ENCODE peak calls at places on chromosomes 5 and 9, in ten cellular contexts. One of them, this sample, is unnamed.

GRCh38 chr9:129497064-129497836 is 123.7 kb downstream of the C9orf50 start:
- DNase-seq in CD4-positive, alpha-beta T cell: no peak
- DNase-seq in uterus: no peak
- DNase-seq in AG04449: no peak
- DNase-seq in bronchial epithelial cell: no peak
- DNase-seq in tibial artery: peak
- DNase-seq in stimulated activated CD4-positive, alpha-beta T cell treated with anti-CD3 and anti-CD28 coated beads, Interleukin-1b, Interleukin-23, amount 100 ng/mL, for 4 hours: no peak
- DNase-seq in Kasumi-1: peak
- DNase-seq in right lobe of liver: no peak
- DNase-seq in AG04450: no peak
- DNase-seq in this sample: no peak

GRCh38 chr5:174692982-174693422 is 31.4 kb upstream of the MSX2 start:
- DNase-seq in Kasumi-1: no peak
- DNase-seq in tibial artery: no peak
- DNase-seq in bronchial epithelial cell: no peak
- DNase-seq in uterus: no peak
- DNase-seq in stimulated activated CD4-positive, alpha-beta T cell treated with anti-CD3 and anti-CD28 coated beads, Interleukin-1b, Interleukin-23, amount 100 ng/mL, for 4 hours: no peak
- DNase-seq in AG04450: no peak
- DNase-seq in AG04449: no peak
- DNase-seq in CD4-positive, alpha-beta T cell: no peak
- DNase-seq in right lobe of liver: no peak
- DNase-seq in this sample: no peak

GRCh38 chr9:137229903-137230719 is 590 bp upstream of the SLC34A3 start:
- DNase-seq in Kasumi-1: no peak
- DNase-seq in CD4-positive, alpha-beta T cell: no peak
- DNase-seq in stimulated activated CD4-positive, alpha-beta T cell treated with anti-CD3 and anti-CD28 coated beads, Interleukin-1b, Interleukin-23, amount 100 ng/mL, for 4 hours: no peak
- DNase-seq in AG04449: no peak
- DNase-seq in bronchial epithelial cell: no peak
- DNase-seq in AG04450: no peak
- DNase-seq in uterus: no peak
- DNase-seq in right lobe of liver: no peak
- DNase-seq in tibial artery: no peak
- DNase-seq in this sample: no peak

GRCh38 chr9:33320568-33321261 is 30.4 kb downstream of the NFX1 start:
- DNase-seq in AG04449: peak
- DNase-seq in CD4-positive, alpha-beta T cell: no peak
- DNase-seq in Kasumi-1: no peak
- DNase-seq in AG04450: peak
- DNase-seq in tibial artery: no peak
- DNase-seq in stimulated activated CD4-positive, alpha-beta T cell treated with anti-CD3 and anti-CD28 coated beads, Interleukin-1b, Interleukin-23, amount 100 ng/mL, for 4 hours: no peak
- DNase-seq in uterus: peak
- DNase-seq in bronchial epithelial cell: peak
- DNase-seq in right lobe of liver: no peak
- DNase-seq in this sample: no peak

GRCh38 chr5:607541-608285 is 4.4 kb upstream of the CEP72 start:
- DNase-seq in bronchial epithelial cell: no peak
- DNase-seq in Kasumi-1: no peak
- DNase-seq in stimulated activated CD4-positive, alpha-beta T cell treated with anti-CD3 and anti-CD28 coated beads, Interleukin-1b, Interleukin-23, amount 100 ng/mL, for 4 hours: no peak
- DNase-seq in AG04450: no peak
- DNase-seq in AG04449: no peak
- DNase-seq in right lobe of liver: peak
- DNase-seq in tibial artery: peak
- DNase-seq in uterus: no peak
- DNase-seq in CD4-positive, alpha-beta T cell: no peak
- DNase-seq in this sample: no peak

GRCh38 chr9:90921104-90921503 is 119.5 kb downstream of the SYK start:
- DNase-seq in AG04450: no peak
- DNase-seq in bronchial epithelial cell: peak
- DNase-seq in uterus: no peak
- DNase-seq in AG04449: no peak
- DNase-seq in Kasumi-1: no peak
- DNase-seq in right lobe of liver: peak
- DNase-seq in stimulated activated CD4-positive, alpha-beta T cell treated with anti-CD3 and anti-CD28 coated beads, Interleukin-1b, Interleukin-23, amount 100 ng/mL, for 4 hours: no peak
- DNase-seq in CD4-positive, alpha-beta T cell: no peak
- DNase-seq in tibial artery: peak
- DNase-seq in this sample: peak

GRCh38 chr9:84697494-84698114 is 28.1 kb downstream of the NTRK2 start:
- DNase-seq in uterus: peak
- DNase-seq in right lobe of liver: peak
- DNase-seq in AG04449: no peak
- DNase-seq in CD4-positive, alpha-beta T cell: peak
- DNase-seq in Kasumi-1: peak
- DNase-seq in bronchial epithelial cell: peak
- DNase-seq in AG04450: no peak
- DNase-seq in stimulated activated CD4-positive, alpha-beta T cell treated with anti-CD3 and anti-CD28 coated beads, Interleukin-1b, Interleukin-23, amount 100 ng/mL, for 4 hours: no peak
- DNase-seq in tibial artery: peak
- DNase-seq in this sample: peak

GRCh38 chr5:134029156-134029555 is 24.4 kb upstream of the VDAC1 start:
- DNase-seq in right lobe of liver: no peak
- DNase-seq in tibial artery: no peak
- DNase-seq in AG04449: peak
- DNase-seq in stimulated activated CD4-positive, alpha-beta T cell treated with anti-CD3 and anti-CD28 coated beads, Interleukin-1b, Interleukin-23, amount 100 ng/mL, for 4 hours: no peak
- DNase-seq in AG04450: peak
- DNase-seq in CD4-positive, alpha-beta T cell: no peak
- DNase-seq in bronchial epithelial cell: peak
- DNase-seq in Kasumi-1: no peak
- DNase-seq in uterus: no peak
- DNase-seq in this sample: no peak

GRCh38 chr5:40507095-40507494 is 172.6 kb upstream of the PTGER4 start:
- DNase-seq in AG04449: no peak
- DNase-seq in Kasumi-1: no peak
- DNase-seq in stimulated activated CD4-positive, alpha-beta T cell treated with anti-CD3 and anti-CD28 coated beads, Interleukin-1b, Interleukin-23, amount 100 ng/mL, for 4 hours: no peak
- DNase-seq in tibial artery: no peak
- DNase-seq in right lobe of liver: no peak
- DNase-seq in AG04450: no peak
- DNase-seq in bronchial epithelial cell: no peak
- DNase-seq in uterus: no peak
- DNase-seq in CD4-positive, alpha-beta T cell: no peak
- DNase-seq in this sample: no peak

GRCh38 chr5:80745490-80745889 is 90.7 kb upstream of the DHFR start:
- DNase-seq in bronchial epithelial cell: peak
- DNase-seq in AG04450: no peak
- DNase-seq in AG04449: no peak
- DNase-seq in CD4-positive, alpha-beta T cell: no peak
- DNase-seq in right lobe of liver: no peak
- DNase-seq in tibial artery: no peak
- DNase-seq in stimulated activated CD4-positive, alpha-beta T cell treated with anti-CD3 and anti-CD28 coated beads, Interleukin-1b, Interleukin-23, amount 100 ng/mL, for 4 hours: no peak
- DNase-seq in Kasumi-1: no peak
- DNase-seq in uterus: no peak
- DNase-seq in this sample: no peak

GRCh38 chr9:78314550-78314949 is 17.6 kb downstream of the PSAT1 start:
- DNase-seq in uterus: no peak
- DNase-seq in CD4-positive, alpha-beta T cell: no peak
- DNase-seq in right lobe of liver: no peak
- DNase-seq in Kasumi-1: no peak
- DNase-seq in AG04450: no peak
- DNase-seq in stimulated activated CD4-positive, alpha-beta T cell treated with anti-CD3 and anti-CD28 coated beads, Interleukin-1b, Interleukin-23, amount 100 ng/mL, for 4 hours: no peak
- DNase-seq in AG04449: no peak
- DNase-seq in bronchial epithelial cell: no peak
- DNase-seq in tibial artery: peak
- DNase-seq in this sample: no peak

GRCh38 chr5:88729476-88730182 is 153.4 kb downstream of the MEF2C start:
- DNase-seq in right lobe of liver: no peak
- DNase-seq in CD4-positive, alpha-beta T cell: peak
- DNase-seq in AG04450: peak
- DNase-seq in tibial artery: peak
- DNase-seq in Kasumi-1: peak
- DNase-seq in uterus: peak
- DNase-seq in AG04449: peak
- DNase-seq in stimulated activated CD4-positive, alpha-beta T cell treated with anti-CD3 and anti-CD28 coated beads, Interleukin-1b, Interleukin-23, amount 100 ng/mL, for 4 hours: peak
- DNase-seq in bronchial epithelial cell: peak
- DNase-seq in this sample: no peak

GRCh38 chr9:77649109-77649812 is 1.1 kb upstream of the GNA14 start:
- DNase-seq in uterus: no peak
- DNase-seq in tibial artery: no peak
- DNase-seq in right lobe of liver: no peak
- DNase-seq in stimulated activated CD4-positive, alpha-beta T cell treated with anti-CD3 and anti-CD28 coated beads, Interleukin-1b, Interleukin-23, amount 100 ng/mL, for 4 hours: no peak
- DNase-seq in CD4-positive, alpha-beta T cell: no peak
- DNase-seq in AG04449: no peak
- DNase-seq in Kasumi-1: peak
- DNase-seq in AG04450: no peak
- DNase-seq in bronchial epithelial cell: peak
- DNase-seq in this sample: no peak

GRCh38 chr9:4923580-4924544 is 61.2 kb upstream of the JAK2 start:
- DNase-seq in stimulated activated CD4-positive, alpha-beta T cell treated with anti-CD3 and anti-CD28 coated beads, Interleukin-1b, Interleukin-23, amount 100 ng/mL, for 4 hours: no peak
- DNase-seq in right lobe of liver: no peak
- DNase-seq in AG04450: no peak
- DNase-seq in AG04449: no peak
- DNase-seq in bronchial epithelial cell: peak
- DNase-seq in CD4-positive, alpha-beta T cell: no peak
- DNase-seq in uterus: no peak
- DNase-seq in Kasumi-1: peak
- DNase-seq in tibial artery: no peak
- DNase-seq in this sample: no peak

GRCh38 chr5:40480392-40480791 is 199.3 kb upstream of the PTGER4 start:
- DNase-seq in uterus: no peak
- DNase-seq in CD4-positive, alpha-beta T cell: no peak
- DNase-seq in bronchial epithelial cell: no peak
- DNase-seq in Kasumi-1: no peak
- DNase-seq in stimulated activated CD4-positive, alpha-beta T cell treated with anti-CD3 and anti-CD28 coated beads, Interleukin-1b, Interleukin-23, amount 100 ng/mL, for 4 hours: peak
- DNase-seq in right lobe of liver: no peak
- DNase-seq in tibial artery: no peak
- DNase-seq in AG04450: no peak
- DNase-seq in AG04449: no peak
- DNase-seq in this sample: no peak

GRCh38 chr9:90898229-90898628 is 96.6 kb downstream of the SYK start:
- DNase-seq in Kasumi-1: no peak
- DNase-seq in stimulated activated CD4-positive, alpha-beta T cell treated with anti-CD3 and anti-CD28 coated beads, Interleukin-1b, Interleukin-23, amount 100 ng/mL, for 4 hours: no peak
- DNase-seq in AG04449: no peak
- DNase-seq in AG04450: no peak
- DNase-seq in tibial artery: no peak
- DNase-seq in CD4-positive, alpha-beta T cell: no peak
- DNase-seq in uterus: no peak
- DNase-seq in right lobe of liver: no peak
- DNase-seq in bronchial epithelial cell: no peak
- DNase-seq in this sample: no peak

GRCh38 chr9:107929439-107929838 is 439.9 kb upstream of the KLF4 start:
- DNase-seq in tibial artery: peak
- DNase-seq in stimulated activated CD4-positive, alpha-beta T cell treated with anti-CD3 and anti-CD28 coated beads, Interleukin-1b, Interleukin-23, amount 100 ng/mL, for 4 hours: no peak
- DNase-seq in AG04450: no peak
- DNase-seq in AG04449: no peak
- DNase-seq in bronchial epithelial cell: peak
- DNase-seq in uterus: no peak
- DNase-seq in right lobe of liver: no peak
- DNase-seq in CD4-positive, alpha-beta T cell: no peak
- DNase-seq in Kasumi-1: peak
- DNase-seq in this sample: peak

GRCh38 chr9:93177676-93178075 is 6.3 kb upstream of the WNK2 start:
- DNase-seq in tibial artery: no peak
- DNase-seq in uterus: no peak
- DNase-seq in AG04450: no peak
- DNase-seq in bronchial epithelial cell: no peak
- DNase-seq in right lobe of liver: no peak
- DNase-seq in AG04449: no peak
- DNase-seq in Kasumi-1: no peak
- DNase-seq in CD4-positive, alpha-beta T cell: no peak
- DNase-seq in stimulated activated CD4-positive, alpha-beta T cell treated with anti-CD3 and anti-CD28 coated beads, Interleukin-1b, Interleukin-23, amount 100 ng/mL, for 4 hours: no peak
- DNase-seq in this sample: no peak

GRCh38 chr5:150579462-150580400 is 60.7 kb upstream of the SYNPO start:
- DNase-seq in right lobe of liver: no peak
- DNase-seq in uterus: peak
- DNase-seq in Kasumi-1: no peak
- DNase-seq in AG04449: no peak
- DNase-seq in stimulated activated CD4-positive, alpha-beta T cell treated with anti-CD3 and anti-CD28 coated beads, Interleukin-1b, Interleukin-23, amount 100 ng/mL, for 4 hours: no peak
- DNase-seq in AG04450: no peak
- DNase-seq in CD4-positive, alpha-beta T cell: no peak
- DNase-seq in tibial artery: peak
- DNase-seq in bronchial epithelial cell: no peak
- DNase-seq in this sample: no peak

GRCh38 chr5:10289353-10289752 is 18.3 kb downstream of the CMBL start:
- DNase-seq in tibial artery: peak
- DNase-seq in bronchial epithelial cell: no peak
- DNase-seq in uterus: no peak
- DNase-seq in AG04450: no peak
- DNase-seq in CD4-positive, alpha-beta T cell: no peak
- DNase-seq in stimulated activated CD4-positive, alpha-beta T cell treated with anti-CD3 and anti-CD28 coated beads, Interleukin-1b, Interleukin-23, amount 100 ng/mL, for 4 hours: no peak
- DNase-seq in AG04449: no peak
- DNase-seq in Kasumi-1: no peak
- DNase-seq in right lobe of liver: peak
- DNase-seq in this sample: no peak

GRCh38 chr9:113701741-113702422 is 174.2 kb upstream of the ZNF618 start:
- DNase-seq in Kasumi-1: no peak
- DNase-seq in stimulated activated CD4-positive, alpha-beta T cell treated with anti-CD3 and anti-CD28 coated beads, Interleukin-1b, Interleukin-23, amount 100 ng/mL, for 4 hours: no peak
- DNase-seq in bronchial epithelial cell: no peak
- DNase-seq in CD4-positive, alpha-beta T cell: no peak
- DNase-seq in uterus: no peak
- DNase-seq in AG04450: no peak
- DNase-seq in AG04449: no peak
- DNase-seq in tibial artery: no peak
- DNase-seq in right lobe of liver: no peak
- DNase-seq in this sample: no peak

GRCh38 chr9:127311239-127311741 is 46.7 kb downstream of the GARNL3 start:
- DNase-seq in bronchial epithelial cell: peak
- DNase-seq in right lobe of liver: no peak
- DNase-seq in uterus: peak
- DNase-seq in AG04449: no peak
- DNase-seq in tibial artery: peak
- DNase-seq in Kasumi-1: no peak
- DNase-seq in stimulated activated CD4-positive, alpha-beta T cell treated with anti-CD3 and anti-CD28 coated beads, Interleukin-1b, Interleukin-23, amount 100 ng/mL, for 4 hours: peak
- DNase-seq in AG04450: no peak
- DNase-seq in CD4-positive, alpha-beta T cell: no peak
- DNase-seq in this sample: no peak

GRCh38 chr9:113590991-113591898 is 127.7 kb downstream of the RGS3 start:
- DNase-seq in CD4-positive, alpha-beta T cell: peak
- DNase-seq in AG04449: no peak
- DNase-seq in uterus: peak
- DNase-seq in AG04450: no peak
- DNase-seq in stimulated activated CD4-positive, alpha-beta T cell treated with anti-CD3 and anti-CD28 coated beads, Interleukin-1b, Interleukin-23, amount 100 ng/mL, for 4 hours: no peak
- DNase-seq in Kasumi-1: peak
- DNase-seq in tibial artery: peak
- DNase-seq in right lobe of liver: peak
- DNase-seq in bronchial epithelial cell: peak
- DNase-seq in this sample: peak

GRCh38 chr5:43643750-43644149 is 40.8 kb downstream of the NNT start:
- DNase-seq in bronchial epithelial cell: no peak
- DNase-seq in stimulated activated CD4-positive, alpha-beta T cell treated with anti-CD3 and anti-CD28 coated beads, Interleukin-1b, Interleukin-23, amount 100 ng/mL, for 4 hours: no peak
- DNase-seq in Kasumi-1: no peak
- DNase-seq in uterus: no peak
- DNase-seq in AG04449: no peak
- DNase-seq in CD4-positive, alpha-beta T cell: no peak
- DNase-seq in tibial artery: no peak
- DNase-seq in AG04450: no peak
- DNase-seq in right lobe of liver: no peak
- DNase-seq in this sample: no peak

GRCh38 chr5:24351285-24351684 is 293.5 kb downstream of the CDH10 start:
- DNase-seq in AG04450: no peak
- DNase-seq in uterus: no peak
- DNase-seq in tibial artery: no peak
- DNase-seq in bronchial epithelial cell: no peak
- DNase-seq in right lobe of liver: no peak
- DNase-seq in Kasumi-1: no peak
- DNase-seq in CD4-positive, alpha-beta T cell: no peak
- DNase-seq in stimulated activated CD4-positive, alpha-beta T cell treated with anti-CD3 and anti-CD28 coated beads, Interleukin-1b, Interleukin-23, amount 100 ng/mL, for 4 hours: no peak
- DNase-seq in AG04449: no peak
- DNase-seq in this sample: no peak

GRCh38 chr9:37574241-37574721 is 1.9 kb downstream of the FBXO10 start:
- DNase-seq in CD4-positive, alpha-beta T cell: no peak
- DNase-seq in tibial artery: no peak
- DNase-seq in right lobe of liver: no peak
- DNase-seq in AG04449: no peak
- DNase-seq in bronchial epithelial cell: no peak
- DNase-seq in uterus: no peak
- DNase-seq in stimulated activated CD4-positive, alpha-beta T cell treated with anti-CD3 and anti-CD28 coated beads, Interleukin-1b, Interleukin-23, amount 100 ng/mL, for 4 hours: no peak
- DNase-seq in Kasumi-1: no peak
- DNase-seq in AG04450: no peak
- DNase-seq in this sample: no peak

GRCh38 chr5:109177227-109177626 is 232.5 kb downstream of the PJA2 start:
- DNase-seq in AG04449: no peak
- DNase-seq in right lobe of liver: no peak
- DNase-seq in uterus: no peak
- DNase-seq in stimulated activated CD4-positive, alpha-beta T cell treated with anti-CD3 and anti-CD28 coated beads, Interleukin-1b, Interleukin-23, amount 100 ng/mL, for 4 hours: no peak
- DNase-seq in Kasumi-1: no peak
- DNase-seq in bronchial epithelial cell: no peak
- DNase-seq in CD4-positive, alpha-beta T cell: no peak
- DNase-seq in AG04450: no peak
- DNase-seq in tibial artery: no peak
- DNase-seq in this sample: no peak

GRCh38 chr9:131233556-131233955 is 42.8 kb downstream of the FAM78A start:
- DNase-seq in Kasumi-1: no peak
- DNase-seq in AG04450: no peak
- DNase-seq in tibial artery: no peak
- DNase-seq in stimulated activated CD4-positive, alpha-beta T cell treated with anti-CD3 and anti-CD28 coated beads, Interleukin-1b, Interleukin-23, amount 100 ng/mL, for 4 hours: no peak
- DNase-seq in bronchial epithelial cell: no peak
- DNase-seq in AG04449: no peak
- DNase-seq in uterus: no peak
- DNase-seq in CD4-positive, alpha-beta T cell: no peak
- DNase-seq in right lobe of liver: no peak
- DNase-seq in this sample: no peak

This sample was measured in lower lobe of right lung.